ENCODE peak calls at places on chromosomes 5 and 9, in seven cellular contexts. P is cardiac fibroblast, A is fibroblast of the aortic adventitia, J is neural progenitor cell, R is Peyer's patch, D is suprapubic skin, Y is spleen. C is an unnamed sample.

GRCh38 chr9:16708638-16709435 is 161.6 kb downstream of the BNC2 start:
- DNase-seq in Y (no peak), D (no peak), P (peak), A (no peak), J (peak), R (no peak), C (peak)

GRCh38 chr9:13705913-13706312 is 426.4 kb upstream of the MPDZ start:
- DNase-seq in R (no peak), J (peak), Y (no peak), A (peak), P (peak), D (no peak), C (peak)

GRCh38 chr5:75052461-75053285 is at the start of gene GCNT4:
- DNase-seq in P (peak), A (peak), R (no peak), D (no peak), Y (peak), J (peak), C (peak)

GRCh38 chr9:92607773-92608172 is 62.2 kb downstream of the IPPK start:
- DNase-seq in A (peak), R (no peak), Y (no peak), D (no peak), P (peak), J (no peak), C (peak)

GRCh38 chr9:125993423-125993935 is 246.3 kb downstream of the PBX3 start:
- DNase-seq in R (no peak), A (no peak), J (no peak), P (no peak), D (no peak), Y (peak), C (no peak)

GRCh38 chr9:35168963-35169362 is 7.2 kb downstream of the UNC13B start:
- DNase-seq in Y (no peak), D (no peak), A (no peak), R (no peak), P (no peak), J (no peak), C (no peak)

GRCh38 chr9:124908098-124908497 is 32.8 kb downstream of the GOLGA1 start:
- DNase-seq in A (no peak), Y (no peak), R (no peak), P (no peak), D (no peak), J (no peak), C (no peak)

GRCh38 chr5:172858511-172858989 is 24.5 kb downstream of the ERGIC1 start:
- DNase-seq in P (peak), J (no peak), A (peak), R (no peak), Y (no peak), D (no peak), C (no peak)

GRCh38 chr5:72871358-72872024 is 55.0 kb downstream of the TNPO1 start:
- DNase-seq in A (peak), R (no peak), Y (no peak), J (no peak), D (no peak), P (peak), C (peak)

GRCh38 chr9:12817702-12818101 is 42.9 kb downstream of the LURAP1L start:
- DNase-seq in A (peak), J (no peak), Y (no peak), D (no peak), P (peak), R (no peak), C (no peak)

GRCh38 chr9:74920944-74921626 is 31.6 kb downstream of the C9orf40 start:
- DNase-seq in D (no peak), J (no peak), A (no peak), P (no peak), R (no peak), Y (no peak), C (no peak)

GRCh38 chr5:151950681-151951080 is 26.0 kb upstream of the GLRA1 start:
- DNase-seq in A (no peak), Y (no peak), D (no peak), J (no peak), P (no peak), R (no peak), C (no peak)

DNA sequence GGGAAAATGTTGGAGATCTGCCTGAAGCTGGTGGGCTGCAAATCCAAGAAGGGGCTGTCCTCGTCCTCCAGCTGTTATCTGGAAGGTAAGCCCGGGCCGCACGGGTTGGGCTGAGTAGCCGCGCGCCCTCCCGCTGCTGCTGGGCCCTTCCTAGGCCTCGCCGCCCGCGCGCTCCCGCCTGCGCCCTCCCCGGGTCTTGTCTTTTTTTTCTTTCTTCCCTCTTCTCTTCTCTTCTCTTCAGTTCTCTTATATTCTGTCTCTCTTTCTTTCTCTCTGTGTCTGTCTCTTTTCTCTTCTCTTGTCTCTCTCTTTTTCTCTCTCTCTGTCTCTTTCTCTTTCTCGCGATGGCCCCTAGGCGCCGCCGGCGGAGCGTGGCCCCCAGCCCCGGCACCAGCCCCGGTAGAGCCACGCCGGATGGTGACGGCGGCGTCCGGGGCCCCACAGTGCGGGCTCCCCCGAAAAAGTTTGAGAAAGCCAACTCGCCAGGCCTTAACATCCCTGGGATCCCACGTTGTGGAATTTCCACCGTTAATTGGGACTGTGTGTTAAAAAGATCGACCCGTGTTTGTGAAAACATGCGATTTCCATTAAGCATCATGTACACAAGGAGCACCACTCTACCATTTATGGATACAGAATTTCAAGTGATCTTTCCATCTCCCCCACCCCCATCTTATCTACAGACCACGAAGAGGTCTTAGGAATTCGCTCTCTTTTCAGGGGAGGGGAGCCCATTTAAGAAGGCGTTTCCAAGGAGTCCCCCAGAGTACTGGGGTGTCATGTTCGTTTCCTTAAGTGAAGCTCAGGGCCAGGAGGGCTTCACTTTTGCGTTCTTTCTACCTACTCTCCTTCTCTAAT is 616 bp downstream of the ABL1 start:
- DNase-seq in P (peak), R (no peak), Y (peak), D (no peak), A (peak), J (peak), C (peak)
- TF ChIP-seq CTCF in P (no peak), R (no peak), Y (no peak), D (no peak), A (no peak), J (no peak), C (peak)

GRCh38 chr9:128411373-128412119 is 9.1 kb upstream of the CERCAM start:
- DNase-seq in J (no peak), P (no peak), D (no peak), Y (no peak), A (no peak), R (no peak), C (no peak)

GRCh38 chr9:128408963-128409431 is 11.7 kb upstream of the CERCAM start:
- DNase-seq in J (peak), D (no peak), A (no peak), Y (no peak), R (no peak), P (no peak), C (no peak)

GRCh38 chr9:128412120-128412790 is 8.4 kb upstream of the CERCAM start:
- DNase-seq in Y (no peak), P (peak), D (no peak), J (peak), R (peak), A (peak), C (peak)

GRCh38 chr9:128409450-128409849 is 11.2 kb upstream of the CERCAM start:
- DNase-seq in A (no peak), D (no peak), P (no peak), R (no peak), J (no peak), Y (no peak), C (no peak)

GRCh38 chr9:128409998-128410397 is 10.7 kb upstream of the CERCAM start:
- DNase-seq in P (peak), J (peak), D (no peak), A (peak), R (no peak), Y (no peak), C (no peak)
- TF ChIP-seq CTCF in P (peak), J (peak), D (no peak), A (peak), R (no peak), Y (no peak), C (peak)

DNA sequence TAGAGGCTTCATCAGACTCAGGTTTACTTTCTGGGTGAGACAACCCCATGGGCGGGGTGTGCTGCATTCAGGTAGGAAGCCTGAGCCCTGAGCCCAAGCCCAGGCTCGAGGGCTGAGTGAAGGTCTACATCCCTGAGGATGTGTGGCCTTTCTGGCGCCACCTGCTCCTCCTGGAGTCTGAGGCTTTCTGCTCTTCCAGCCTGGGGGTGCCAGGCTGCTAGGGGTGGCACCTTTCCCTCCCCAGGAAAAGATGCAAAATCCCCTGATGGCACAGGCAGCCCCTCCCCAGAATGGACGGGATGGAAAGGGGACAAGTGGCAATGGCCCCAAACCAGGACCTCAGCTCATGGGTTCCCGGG is 44.4 kb upstream of the PRRC2B start:
- DNase-seq in R (no peak), P (no peak), D (no peak), J (no peak), A (no peak), Y (no peak), C (no peak)
- TF ChIP-seq CTCF in R (no peak), P (no peak), D (no peak), J (no peak), A (no peak), Y (no peak), C (no peak)

GRCh38 chr5:7018601-7019000 is 305.4 kb downstream of the TENT4A start:
- DNase-seq in R (no peak), D (no peak), J (no peak), A (no peak), P (no peak), Y (no peak), C (no peak)
- TF ChIP-seq CTCF in R (no peak), D (no peak), J (no peak), A (no peak), P (no peak), Y (no peak), C (no peak)

DNA sequence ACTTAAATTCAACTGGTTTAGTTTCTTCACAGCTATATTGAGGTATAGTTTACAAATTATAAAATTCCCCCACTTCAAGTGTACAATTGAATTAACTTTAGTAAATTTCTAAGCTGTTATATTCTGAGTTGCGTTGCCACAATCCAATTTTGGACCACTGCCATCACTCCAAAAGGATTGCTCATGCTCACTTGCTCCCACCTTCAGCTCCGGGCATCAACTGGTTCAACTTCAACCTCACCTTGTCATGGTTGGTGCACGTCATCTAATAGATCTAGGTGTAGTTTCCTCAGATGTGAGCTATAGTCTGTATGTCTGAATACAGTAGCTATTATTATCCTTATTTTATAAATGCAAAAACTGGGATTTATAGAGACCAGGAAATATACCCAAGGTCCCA is 942.5 kb upstream of the WWC1 start:
- DNase-seq in J (no peak), D (no peak), R (no peak), P (no peak), Y (no peak), A (no peak), C (no peak)
- TF ChIP-seq CTCF in J (no peak), D (no peak), R (no peak), P (no peak), Y (no peak), A (no peak), C (no peak)

GRCh38 chr5:149944666-149945065 is at the start of gene PDE6A:
- DNase-seq in A (no peak), D (no peak), Y (no peak), R (no peak), P (no peak), J (no peak), C (no peak)

GRCh38 chr5:149948988-149949387 is 4.4 kb upstream of the PDE6A start:
- DNase-seq in R (no peak), Y (no peak), D (no peak), J (no peak), P (no peak), A (no peak), C (no peak)

GRCh38 chr5:149942199-149942598 is 2.4 kb downstream of the PDE6A start:
- DNase-seq in D (no peak), J (no peak), A (no peak), P (no peak), R (no peak), Y (no peak), C (no peak)

GRCh38 chr5:149941795-149942194 is 2.8 kb downstream of the PDE6A start:
- DNase-seq in A (no peak), R (no peak), Y (no peak), D (no peak), P (no peak), J (no peak), C (no peak)

GRCh38 chr5:149946118-149946517 is 1.5 kb upstream of the PDE6A start:
- DNase-seq in J (no peak), P (no peak), R (no peak), D (no peak), Y (no peak), A (no peak), C (no peak)
- TF ChIP-seq CTCF in J (no peak), P (no peak), R (no peak), D (no peak), Y (no peak), A (no peak), C (no peak)

DNA sequence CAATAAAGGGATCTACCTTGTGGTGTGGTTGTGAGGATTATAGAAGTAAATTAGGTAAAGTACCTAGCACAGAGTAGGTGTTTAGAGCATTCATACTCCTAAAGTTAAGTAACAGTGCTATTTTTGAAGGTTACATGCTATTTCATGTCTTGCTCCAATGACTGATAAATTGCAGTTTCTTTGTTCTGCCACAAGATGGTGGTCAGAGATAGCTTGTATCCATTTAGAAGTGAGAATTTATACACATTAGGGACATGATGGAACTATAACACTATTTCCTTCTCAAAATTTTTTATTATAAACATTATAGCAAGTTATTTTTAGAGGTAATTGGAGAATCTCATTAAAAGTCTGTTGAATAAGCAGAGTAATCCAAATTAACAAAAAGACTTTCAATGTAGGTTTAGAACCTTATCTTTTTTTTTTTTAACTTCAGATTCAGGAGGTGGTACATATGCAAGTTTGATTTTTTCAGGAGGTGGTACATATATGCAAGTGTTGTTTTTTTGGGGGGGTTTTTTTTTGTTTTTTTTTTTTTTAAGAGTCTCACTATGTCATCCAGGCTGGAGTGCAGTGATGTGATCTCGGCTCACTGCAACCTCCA is 17.1 kb downstream of the MTREX start:
- DNase-seq in J (peak), D (no peak), Y (no peak), A (peak), P (peak), R (no peak), C (peak)
- TF ChIP-seq CTCF in J (peak), D (peak), Y (peak), A (peak), P (peak), R (peak), C (peak)

C was measured in endothelial cell of umbilical vein.